ENCODE peak calls at places on chromosomes 16 and 17, in eight cellular contexts. One of them, this sample, is unnamed.

GRCh38 chr17:28029033-28029432 is 13.4 kb upstream of the NLK start:
- DNase-seq in non-pigmented ciliary epithelial cell: no peak
- DNase-seq in activated CD4-positive, alpha-beta memory T cell treated with anti-CD3 and anti-CD28 coated beads, Interleukin-2, amount 10 ng/mL, durations not matched to agents 7 days and 5 days: no peak
- DNase-seq in NCI-H146: no peak
- DNase-seq in activated naive CD4-positive, alpha-beta T cell treated with anti-CD3 and anti-CD28 coated beads, Interleukin-2, amount 10 ng/mL, durations not matched to agents 7 days and 5 days: no peak
- DNase-seq in GM10248: no peak
- DNase-seq in T-helper 17 cell: no peak
- DNase-seq in NCI-H1930: no peak
- DNase-seq in this sample: no peak

GRCh38 chr16:81574168-81574567 is 129.6 kb downstream of the CMIP start:
- DNase-seq in GM10248: no peak
- DNase-seq in activated CD4-positive, alpha-beta memory T cell treated with anti-CD3 and anti-CD28 coated beads, Interleukin-2, amount 10 ng/mL, durations not matched to agents 7 days and 5 days: no peak
- DNase-seq in activated naive CD4-positive, alpha-beta T cell treated with anti-CD3 and anti-CD28 coated beads, Interleukin-2, amount 10 ng/mL, durations not matched to agents 7 days and 5 days: no peak
- DNase-seq in non-pigmented ciliary epithelial cell: no peak
- DNase-seq in NCI-H146: no peak
- DNase-seq in NCI-H1930: no peak
- DNase-seq in T-helper 17 cell: no peak
- DNase-seq in this sample: no peak

GRCh38 chr17:31595076-31595475 is 203.6 kb downstream of the RAB11FIP4 start:
- DNase-seq in NCI-H1930: no peak
- DNase-seq in activated naive CD4-positive, alpha-beta T cell treated with anti-CD3 and anti-CD28 coated beads, Interleukin-2, amount 10 ng/mL, durations not matched to agents 7 days and 5 days: no peak
- DNase-seq in GM10248: no peak
- DNase-seq in activated CD4-positive, alpha-beta memory T cell treated with anti-CD3 and anti-CD28 coated beads, Interleukin-2, amount 10 ng/mL, durations not matched to agents 7 days and 5 days: no peak
- DNase-seq in T-helper 17 cell: no peak
- DNase-seq in non-pigmented ciliary epithelial cell: no peak
- DNase-seq in NCI-H146: no peak
- DNase-seq in this sample: no peak

GRCh38 chr17:6677158-6677831 is 25.7 kb downstream of the C17orf100 start:
- DNase-seq in non-pigmented ciliary epithelial cell: no peak
- DNase-seq in NCI-H1930: no peak
- DNase-seq in activated naive CD4-positive, alpha-beta T cell treated with anti-CD3 and anti-CD28 coated beads, Interleukin-2, amount 10 ng/mL, durations not matched to agents 7 days and 5 days: peak
- DNase-seq in GM10248: no peak
- DNase-seq in activated CD4-positive, alpha-beta memory T cell treated with anti-CD3 and anti-CD28 coated beads, Interleukin-2, amount 10 ng/mL, durations not matched to agents 7 days and 5 days: peak
- DNase-seq in NCI-H146: no peak
- DNase-seq in T-helper 17 cell: no peak
- DNase-seq in this sample: no peak

GRCh38 chr17:68103148-68103547 is 67.6 kb downstream of the KPNA2 start:
- DNase-seq in NCI-H1930: no peak
- DNase-seq in T-helper 17 cell: no peak
- DNase-seq in activated CD4-positive, alpha-beta memory T cell treated with anti-CD3 and anti-CD28 coated beads, Interleukin-2, amount 10 ng/mL, durations not matched to agents 7 days and 5 days: no peak
- DNase-seq in NCI-H146: peak
- DNase-seq in activated naive CD4-positive, alpha-beta T cell treated with anti-CD3 and anti-CD28 coated beads, Interleukin-2, amount 10 ng/mL, durations not matched to agents 7 days and 5 days: no peak
- DNase-seq in non-pigmented ciliary epithelial cell: no peak
- DNase-seq in GM10248: no peak
- DNase-seq in this sample: no peak

GRCh38 chr17:18008496-18009268 is 30.3 kb downstream of the ATPAF2 start:
- DNase-seq in activated naive CD4-positive, alpha-beta T cell treated with anti-CD3 and anti-CD28 coated beads, Interleukin-2, amount 10 ng/mL, durations not matched to agents 7 days and 5 days: no peak
- DNase-seq in NCI-H1930: no peak
- DNase-seq in non-pigmented ciliary epithelial cell: peak
- DNase-seq in T-helper 17 cell: no peak
- DNase-seq in activated CD4-positive, alpha-beta memory T cell treated with anti-CD3 and anti-CD28 coated beads, Interleukin-2, amount 10 ng/mL, durations not matched to agents 7 days and 5 days: no peak
- DNase-seq in GM10248: no peak
- DNase-seq in NCI-H146: no peak
- DNase-seq in this sample: no peak

GRCh38 chr16:3058173-3059030 is 7.0 kb upstream of the IL32 start:
- DNase-seq in T-helper 17 cell: no peak
- DNase-seq in NCI-H146: peak
- DNase-seq in non-pigmented ciliary epithelial cell: no peak
- DNase-seq in activated CD4-positive, alpha-beta memory T cell treated with anti-CD3 and anti-CD28 coated beads, Interleukin-2, amount 10 ng/mL, durations not matched to agents 7 days and 5 days: peak
- DNase-seq in NCI-H1930: peak
- DNase-seq in GM10248: peak
- DNase-seq in activated naive CD4-positive, alpha-beta T cell treated with anti-CD3 and anti-CD28 coated beads, Interleukin-2, amount 10 ng/mL, durations not matched to agents 7 days and 5 days: peak
- DNase-seq in this sample: no peak

GRCh38 chr17:31068291-31068690 is 26.5 kb upstream of the NF1 start:
- DNase-seq in non-pigmented ciliary epithelial cell: no peak
- DNase-seq in T-helper 17 cell: peak
- DNase-seq in NCI-H1930: peak
- DNase-seq in GM10248: peak
- DNase-seq in NCI-H146: peak
- DNase-seq in activated CD4-positive, alpha-beta memory T cell treated with anti-CD3 and anti-CD28 coated beads, Interleukin-2, amount 10 ng/mL, durations not matched to agents 7 days and 5 days: peak
- DNase-seq in activated naive CD4-positive, alpha-beta T cell treated with anti-CD3 and anti-CD28 coated beads, Interleukin-2, amount 10 ng/mL, durations not matched to agents 7 days and 5 days: peak
- DNase-seq in this sample: peak

GRCh38 chr17:266701-267656 is 85.5 kb upstream of the DOC2B start:
- DNase-seq in activated CD4-positive, alpha-beta memory T cell treated with anti-CD3 and anti-CD28 coated beads, Interleukin-2, amount 10 ng/mL, durations not matched to agents 7 days and 5 days: no peak
- DNase-seq in activated naive CD4-positive, alpha-beta T cell treated with anti-CD3 and anti-CD28 coated beads, Interleukin-2, amount 10 ng/mL, durations not matched to agents 7 days and 5 days: peak
- DNase-seq in NCI-H146: no peak
- DNase-seq in NCI-H1930: no peak
- DNase-seq in T-helper 17 cell: no peak
- DNase-seq in non-pigmented ciliary epithelial cell: no peak
- DNase-seq in GM10248: no peak
- DNase-seq in this sample: no peak

GRCh38 chr17:32627233-32628008 is 140.6 kb downstream of the CDK5R1 start:
- DNase-seq in NCI-H1930: peak
- DNase-seq in T-helper 17 cell: no peak
- DNase-seq in activated CD4-positive, alpha-beta memory T cell treated with anti-CD3 and anti-CD28 coated beads, Interleukin-2, amount 10 ng/mL, durations not matched to agents 7 days and 5 days: no peak
- DNase-seq in GM10248: no peak
- DNase-seq in non-pigmented ciliary epithelial cell: no peak
- DNase-seq in activated naive CD4-positive, alpha-beta T cell treated with anti-CD3 and anti-CD28 coated beads, Interleukin-2, amount 10 ng/mL, durations not matched to agents 7 days and 5 days: no peak
- DNase-seq in NCI-H146: peak
- DNase-seq in this sample: no peak

GRCh38 chr16:85514295-85514600 is 98.9 kb upstream of the GSE1 start:
- DNase-seq in T-helper 17 cell: no peak
- DNase-seq in NCI-H1930: no peak
- DNase-seq in activated naive CD4-positive, alpha-beta T cell treated with anti-CD3 and anti-CD28 coated beads, Interleukin-2, amount 10 ng/mL, durations not matched to agents 7 days and 5 days: no peak
- DNase-seq in NCI-H146: no peak
- DNase-seq in non-pigmented ciliary epithelial cell: no peak
- DNase-seq in GM10248: no peak
- DNase-seq in activated CD4-positive, alpha-beta memory T cell treated with anti-CD3 and anti-CD28 coated beads, Interleukin-2, amount 10 ng/mL, durations not matched to agents 7 days and 5 days: no peak
- DNase-seq in this sample: no peak

GRCh38 chr16:51569204-51569911 is 418.3 kb upstream of the SALL1 start:
- DNase-seq in NCI-H1930: no peak
- DNase-seq in activated CD4-positive, alpha-beta memory T cell treated with anti-CD3 and anti-CD28 coated beads, Interleukin-2, amount 10 ng/mL, durations not matched to agents 7 days and 5 days: no peak
- DNase-seq in NCI-H146: no peak
- DNase-seq in GM10248: no peak
- DNase-seq in T-helper 17 cell: no peak
- DNase-seq in non-pigmented ciliary epithelial cell: no peak
- DNase-seq in activated naive CD4-positive, alpha-beta T cell treated with anti-CD3 and anti-CD28 coated beads, Interleukin-2, amount 10 ng/mL, durations not matched to agents 7 days and 5 days: no peak
- DNase-seq in this sample: no peak

GRCh38 chr17:44007346-44008204 is 3.2 kb downstream of the NAGS start:
- DNase-seq in non-pigmented ciliary epithelial cell: no peak
- DNase-seq in GM10248: no peak
- DNase-seq in NCI-H1930: no peak
- DNase-seq in T-helper 17 cell: no peak
- DNase-seq in activated CD4-positive, alpha-beta memory T cell treated with anti-CD3 and anti-CD28 coated beads, Interleukin-2, amount 10 ng/mL, durations not matched to agents 7 days and 5 days: peak
- DNase-seq in activated naive CD4-positive, alpha-beta T cell treated with anti-CD3 and anti-CD28 coated beads, Interleukin-2, amount 10 ng/mL, durations not matched to agents 7 days and 5 days: peak
- DNase-seq in NCI-H146: no peak
- DNase-seq in this sample: no peak

GRCh38 chr17:77819497-77819896 is 139.0 kb upstream of the TNRC6C start:
- DNase-seq in non-pigmented ciliary epithelial cell: no peak
- DNase-seq in NCI-H146: no peak
- DNase-seq in T-helper 17 cell: no peak
- DNase-seq in activated CD4-positive, alpha-beta memory T cell treated with anti-CD3 and anti-CD28 coated beads, Interleukin-2, amount 10 ng/mL, durations not matched to agents 7 days and 5 days: no peak
- DNase-seq in GM10248: no peak
- DNase-seq in activated naive CD4-positive, alpha-beta T cell treated with anti-CD3 and anti-CD28 coated beads, Interleukin-2, amount 10 ng/mL, durations not matched to agents 7 days and 5 days: no peak
- DNase-seq in NCI-H1930: no peak
- DNase-seq in this sample: no peak

GRCh38 chr16:4609200-4610010 is 5.3 kb downstream of the UBALD1 start:
- DNase-seq in T-helper 17 cell: no peak
- DNase-seq in NCI-H146: no peak
- DNase-seq in GM10248: no peak
- DNase-seq in non-pigmented ciliary epithelial cell: no peak
- DNase-seq in activated naive CD4-positive, alpha-beta T cell treated with anti-CD3 and anti-CD28 coated beads, Interleukin-2, amount 10 ng/mL, durations not matched to agents 7 days and 5 days: no peak
- DNase-seq in activated CD4-positive, alpha-beta memory T cell treated with anti-CD3 and anti-CD28 coated beads, Interleukin-2, amount 10 ng/mL, durations not matched to agents 7 days and 5 days: no peak
- DNase-seq in NCI-H1930: no peak
- DNase-seq in this sample: no peak

GRCh38 chr17:81869221-81870154 is 1.6 kb downstream of the ARHGDIA start:
- DNase-seq in activated CD4-positive, alpha-beta memory T cell treated with anti-CD3 and anti-CD28 coated beads, Interleukin-2, amount 10 ng/mL, durations not matched to agents 7 days and 5 days: peak
- DNase-seq in non-pigmented ciliary epithelial cell: no peak
- DNase-seq in T-helper 17 cell: peak
- DNase-seq in GM10248: peak
- DNase-seq in activated naive CD4-positive, alpha-beta T cell treated with anti-CD3 and anti-CD28 coated beads, Interleukin-2, amount 10 ng/mL, durations not matched to agents 7 days and 5 days: peak
- DNase-seq in NCI-H146: no peak
- DNase-seq in NCI-H1930: no peak
- DNase-seq in this sample: peak

GRCh38 chr17:7007143-7007542 is 5.3 kb upstream of the RNASEK start:
- DNase-seq in non-pigmented ciliary epithelial cell: no peak
- DNase-seq in T-helper 17 cell: no peak
- DNase-seq in activated CD4-positive, alpha-beta memory T cell treated with anti-CD3 and anti-CD28 coated beads, Interleukin-2, amount 10 ng/mL, durations not matched to agents 7 days and 5 days: no peak
- DNase-seq in GM10248: no peak
- DNase-seq in NCI-H1930: no peak
- DNase-seq in NCI-H146: no peak
- DNase-seq in activated naive CD4-positive, alpha-beta T cell treated with anti-CD3 and anti-CD28 coated beads, Interleukin-2, amount 10 ng/mL, durations not matched to agents 7 days and 5 days: no peak
- DNase-seq in this sample: no peak

GRCh38 chr17:76582660-76583059 is 3.0 kb downstream of the ST6GALNAC2 start:
- DNase-seq in non-pigmented ciliary epithelial cell: no peak
- DNase-seq in GM10248: no peak
- DNase-seq in NCI-H146: peak
- DNase-seq in T-helper 17 cell: no peak
- DNase-seq in NCI-H1930: no peak
- DNase-seq in activated CD4-positive, alpha-beta memory T cell treated with anti-CD3 and anti-CD28 coated beads, Interleukin-2, amount 10 ng/mL, durations not matched to agents 7 days and 5 days: no peak
- DNase-seq in activated naive CD4-positive, alpha-beta T cell treated with anti-CD3 and anti-CD28 coated beads, Interleukin-2, amount 10 ng/mL, durations not matched to agents 7 days and 5 days: no peak
- DNase-seq in this sample: no peak

GRCh38 chr17:34122529-34122928 is 132.6 kb upstream of the CCL2 start:
- DNase-seq in activated CD4-positive, alpha-beta memory T cell treated with anti-CD3 and anti-CD28 coated beads, Interleukin-2, amount 10 ng/mL, durations not matched to agents 7 days and 5 days: no peak
- DNase-seq in activated naive CD4-positive, alpha-beta T cell treated with anti-CD3 and anti-CD28 coated beads, Interleukin-2, amount 10 ng/mL, durations not matched to agents 7 days and 5 days: no peak
- DNase-seq in T-helper 17 cell: no peak
- DNase-seq in non-pigmented ciliary epithelial cell: no peak
- DNase-seq in NCI-H146: no peak
- DNase-seq in NCI-H1930: no peak
- DNase-seq in GM10248: no peak
- DNase-seq in this sample: no peak

GRCh38 chr17:17703608-17703919 is 22.3 kb downstream of the RAI1 start:
- DNase-seq in activated naive CD4-positive, alpha-beta T cell treated with anti-CD3 and anti-CD28 coated beads, Interleukin-2, amount 10 ng/mL, durations not matched to agents 7 days and 5 days: no peak
- DNase-seq in GM10248: no peak
- DNase-seq in non-pigmented ciliary epithelial cell: no peak
- DNase-seq in NCI-H1930: no peak
- DNase-seq in activated CD4-positive, alpha-beta memory T cell treated with anti-CD3 and anti-CD28 coated beads, Interleukin-2, amount 10 ng/mL, durations not matched to agents 7 days and 5 days: no peak
- DNase-seq in T-helper 17 cell: no peak
- DNase-seq in NCI-H146: no peak
- DNase-seq in this sample: no peak

GRCh38 chr17:75831032-75831567 is 13.1 kb downstream of the UNC13D start:
- DNase-seq in NCI-H146: no peak
- DNase-seq in activated naive CD4-positive, alpha-beta T cell treated with anti-CD3 and anti-CD28 coated beads, Interleukin-2, amount 10 ng/mL, durations not matched to agents 7 days and 5 days: no peak
- DNase-seq in GM10248: no peak
- DNase-seq in T-helper 17 cell: no peak
- DNase-seq in NCI-H1930: no peak
- DNase-seq in non-pigmented ciliary epithelial cell: no peak
- DNase-seq in activated CD4-positive, alpha-beta memory T cell treated with anti-CD3 and anti-CD28 coated beads, Interleukin-2, amount 10 ng/mL, durations not matched to agents 7 days and 5 days: no peak
- DNase-seq in this sample: no peak

GRCh38 chr16:87314990-87315420 is 2.2 kb downstream of the C16orf95 start:
- DNase-seq in NCI-H146: no peak
- DNase-seq in activated CD4-positive, alpha-beta memory T cell treated with anti-CD3 and anti-CD28 coated beads, Interleukin-2, amount 10 ng/mL, durations not matched to agents 7 days and 5 days: no peak
- DNase-seq in GM10248: no peak
- DNase-seq in T-helper 17 cell: no peak
- DNase-seq in activated naive CD4-positive, alpha-beta T cell treated with anti-CD3 and anti-CD28 coated beads, Interleukin-2, amount 10 ng/mL, durations not matched to agents 7 days and 5 days: no peak
- DNase-seq in non-pigmented ciliary epithelial cell: no peak
- DNase-seq in NCI-H1930: no peak
- DNase-seq in this sample: no peak

GRCh38 chr17:75872434-75873351 is 5.7 kb downstream of the TRIM47 start:
- DNase-seq in NCI-H146: peak
- DNase-seq in activated naive CD4-positive, alpha-beta T cell treated with anti-CD3 and anti-CD28 coated beads, Interleukin-2, amount 10 ng/mL, durations not matched to agents 7 days and 5 days: peak
- DNase-seq in activated CD4-positive, alpha-beta memory T cell treated with anti-CD3 and anti-CD28 coated beads, Interleukin-2, amount 10 ng/mL, durations not matched to agents 7 days and 5 days: peak
- DNase-seq in NCI-H1930: no peak
- DNase-seq in GM10248: no peak
- DNase-seq in non-pigmented ciliary epithelial cell: no peak
- DNase-seq in T-helper 17 cell: peak
- DNase-seq in this sample: no peak

GRCh38 chr17:357634-358033 is 5.0 kb upstream of the RPH3AL start:
- DNase-seq in GM10248: no peak
- DNase-seq in non-pigmented ciliary epithelial cell: no peak
- DNase-seq in activated CD4-positive, alpha-beta memory T cell treated with anti-CD3 and anti-CD28 coated beads, Interleukin-2, amount 10 ng/mL, durations not matched to agents 7 days and 5 days: no peak
- DNase-seq in NCI-H146: no peak
- DNase-seq in activated naive CD4-positive, alpha-beta T cell treated with anti-CD3 and anti-CD28 coated beads, Interleukin-2, amount 10 ng/mL, durations not matched to agents 7 days and 5 days: no peak
- DNase-seq in NCI-H1930: no peak
- DNase-seq in T-helper 17 cell: no peak
- DNase-seq in this sample: no peak

GRCh38 chr17:76531501-76532038 is 5.9 kb downstream of the CYGB start:
- DNase-seq in NCI-H146: no peak
- DNase-seq in non-pigmented ciliary epithelial cell: no peak
- DNase-seq in activated CD4-positive, alpha-beta memory T cell treated with anti-CD3 and anti-CD28 coated beads, Interleukin-2, amount 10 ng/mL, durations not matched to agents 7 days and 5 days: no peak
- DNase-seq in T-helper 17 cell: no peak
- DNase-seq in NCI-H1930: no peak
- DNase-seq in GM10248: no peak
- DNase-seq in activated naive CD4-positive, alpha-beta T cell treated with anti-CD3 and anti-CD28 coated beads, Interleukin-2, amount 10 ng/mL, durations not matched to agents 7 days and 5 days: no peak
- DNase-seq in this sample: no peak

GRCh38 chr17:63571632-63572310 is 21.5 kb downstream of the DCAF7 start:
- DNase-seq in activated naive CD4-positive, alpha-beta T cell treated with anti-CD3 and anti-CD28 coated beads, Interleukin-2, amount 10 ng/mL, durations not matched to agents 7 days and 5 days: no peak
- DNase-seq in NCI-H1930: no peak
- DNase-seq in GM10248: no peak
- DNase-seq in T-helper 17 cell: no peak
- DNase-seq in activated CD4-positive, alpha-beta memory T cell treated with anti-CD3 and anti-CD28 coated beads, Interleukin-2, amount 10 ng/mL, durations not matched to agents 7 days and 5 days: no peak
- DNase-seq in NCI-H146: no peak
- DNase-seq in non-pigmented ciliary epithelial cell: peak
- DNase-seq in this sample: no peak

GRCh38 chr17:28371245-28372202 is at the start of gene SARM1:
- DNase-seq in GM10248: peak
- DNase-seq in activated CD4-positive, alpha-beta memory T cell treated with anti-CD3 and anti-CD28 coated beads, Interleukin-2, amount 10 ng/mL, durations not matched to agents 7 days and 5 days: peak
- DNase-seq in T-helper 17 cell: peak
- DNase-seq in NCI-H1930: peak
- DNase-seq in activated naive CD4-positive, alpha-beta T cell treated with anti-CD3 and anti-CD28 coated beads, Interleukin-2, amount 10 ng/mL, durations not matched to agents 7 days and 5 days: peak
- DNase-seq in non-pigmented ciliary epithelial cell: peak
- DNase-seq in NCI-H146: peak
- DNase-seq in this sample: peak

GRCh38 chr17:34990921-34991365 is 10.6 kb downstream of the LIG3 start:
- DNase-seq in NCI-H146: no peak
- DNase-seq in activated naive CD4-positive, alpha-beta T cell treated with anti-CD3 and anti-CD28 coated beads, Interleukin-2, amount 10 ng/mL, durations not matched to agents 7 days and 5 days: no peak
- DNase-seq in activated CD4-positive, alpha-beta memory T cell treated with anti-CD3 and anti-CD28 coated beads, Interleukin-2, amount 10 ng/mL, durations not matched to agents 7 days and 5 days: no peak
- DNase-seq in non-pigmented ciliary epithelial cell: no peak
- DNase-seq in NCI-H1930: no peak
- DNase-seq in T-helper 17 cell: no peak
- DNase-seq in GM10248: no peak
- DNase-seq in this sample: no peak

GRCh38 chr17:65856865-65857264 is 295.4 kb upstream of the AXIN2 start:
- DNase-seq in NCI-H146: no peak
- DNase-seq in GM10248: no peak
- DNase-seq in activated CD4-positive, alpha-beta memory T cell treated with anti-CD3 and anti-CD28 coated beads, Interleukin-2, amount 10 ng/mL, durations not matched to agents 7 days and 5 days: no peak
- DNase-seq in NCI-H1930: no peak
- DNase-seq in non-pigmented ciliary epithelial cell: no peak
- DNase-seq in T-helper 17 cell: no peak
- DNase-seq in activated naive CD4-positive, alpha-beta T cell treated with anti-CD3 and anti-CD28 coated beads, Interleukin-2, amount 10 ng/mL, durations not matched to agents 7 days and 5 days: no peak
- DNase-seq in this sample: no peak

GRCh38 chr16:15735610-15736009 is 85.6 kb downstream of the NDE1 start:
- DNase-seq in T-helper 17 cell: no peak
- DNase-seq in non-pigmented ciliary epithelial cell: no peak
- DNase-seq in NCI-H1930: no peak
- DNase-seq in NCI-H146: no peak
- DNase-seq in activated CD4-positive, alpha-beta memory T cell treated with anti-CD3 and anti-CD28 coated beads, Interleukin-2, amount 10 ng/mL, durations not matched to agents 7 days and 5 days: no peak
- DNase-seq in activated naive CD4-positive, alpha-beta T cell treated with anti-CD3 and anti-CD28 coated beads, Interleukin-2, amount 10 ng/mL, durations not matched to agents 7 days and 5 days: no peak
- DNase-seq in GM10248: no peak
- DNase-seq in this sample: no peak

GRCh38 chr16:84312783-84313382 is 18.2 kb downstream of the WFDC1 start:
- DNase-seq in NCI-H1930: peak
- DNase-seq in NCI-H146: peak
- DNase-seq in activated CD4-positive, alpha-beta memory T cell treated with anti-CD3 and anti-CD28 coated beads, Interleukin-2, amount 10 ng/mL, durations not matched to agents 7 days and 5 days: no peak
- DNase-seq in GM10248: no peak
- DNase-seq in non-pigmented ciliary epithelial cell: no peak
- DNase-seq in activated naive CD4-positive, alpha-beta T cell treated with anti-CD3 and anti-CD28 coated beads, Interleukin-2, amount 10 ng/mL, durations not matched to agents 7 days and 5 days: no peak
- DNase-seq in T-helper 17 cell: no peak
- DNase-seq in this sample: no peak

GRCh38 chr17:38867179-38867994 is 2.5 kb upstream of the LASP1 start:
- DNase-seq in non-pigmented ciliary epithelial cell: no peak
- DNase-seq in T-helper 17 cell: peak
- DNase-seq in activated naive CD4-positive, alpha-beta T cell treated with anti-CD3 and anti-CD28 coated beads, Interleukin-2, amount 10 ng/mL, durations not matched to agents 7 days and 5 days: peak
- DNase-seq in NCI-H146: peak
- DNase-seq in NCI-H1930: peak
- DNase-seq in GM10248: no peak
- DNase-seq in activated CD4-positive, alpha-beta memory T cell treated with anti-CD3 and anti-CD28 coated beads, Interleukin-2, amount 10 ng/mL, durations not matched to agents 7 days and 5 days: peak
- DNase-seq in this sample: peak

GRCh38 chr17:64345691-64346376 is 44.8 kb downstream of the PECAM1 start:
- DNase-seq in activated CD4-positive, alpha-beta memory T cell treated with anti-CD3 and anti-CD28 coated beads, Interleukin-2, amount 10 ng/mL, durations not matched to agents 7 days and 5 days: no peak
- DNase-seq in non-pigmented ciliary epithelial cell: no peak
- DNase-seq in NCI-H1930: no peak
- DNase-seq in GM10248: no peak
- DNase-seq in activated naive CD4-positive, alpha-beta T cell treated with anti-CD3 and anti-CD28 coated beads, Interleukin-2, amount 10 ng/mL, durations not matched to agents 7 days and 5 days: no peak
- DNase-seq in NCI-H146: no peak
- DNase-seq in T-helper 17 cell: no peak
- DNase-seq in this sample: no peak